ENCODE peak calls at places on chromosomes 7 and 10, in eight cellular contexts. G is OCI-LY7, N is fibroblast of lung, Y is epithelial cell of esophagus, X is AG04449, K is heart right ventricle, Q is lower lobe of right lung, P is upper lobe of right lung. R is an unnamed sample.

GRCh38 chr7:158263110-158263963 is 324.3 kb downstream of the PTPRN2 start:
- DNase-seq in K (no peak), G (no peak), Y (no peak), Q (peak), X (no peak), N (no peak), P (peak), R (no peak)

GRCh38 chr10:119776536-119776935 is 50.7 kb downstream of the INPP5F start:
- DNase-seq in X (no peak), K (no peak), N (peak), Q (no peak), Y (peak), G (no peak), P (no peak), R (no peak)

GRCh38 chr10:349081-349480 is 213.8 kb downstream of the ZMYND11 start:
- DNase-seq in G (no peak), Y (no peak), N (no peak), K (no peak), P (peak), Q (no peak), X (no peak), R (no peak)

GRCh38 chr10:106395061-106395749 is 769.3 kb downstream of the SORCS1 start:
- DNase-seq in Q (no peak), N (no peak), P (no peak), G (no peak), Y (peak), K (no peak), X (no peak), R (no peak)

GRCh38 chr7:91463330-91463729 is 199.1 kb downstream of the FZD1 start:
- DNase-seq in X (no peak), Y (no peak), K (no peak), G (no peak), P (no peak), Q (no peak), N (no peak), R (no peak)

GRCh38 chr7:50650057-50650664 is 85.0 kb upstream of the DDC start:
- DNase-seq in P (peak), G (no peak), Y (peak), K (no peak), N (no peak), Q (no peak), X (no peak), R (no peak)

GRCh38 chr7:79979437-79979836 is 155.2 kb upstream of the GNAI1 start:
- DNase-seq in X (no peak), Q (no peak), P (no peak), K (no peak), Y (no peak), G (no peak), N (peak), R (no peak)

GRCh38 chr7:99740573-99741437 is 5.8 kb upstream of the CYP3A7 start:
- DNase-seq in Y (peak), X (peak), G (no peak), P (no peak), N (peak), Q (no peak), K (no peak), R (no peak)

GRCh38 chr10:133258818-133259602 is 17.7 kb downstream of the ADAM8 start:
- DNase-seq in X (peak), G (no peak), N (peak), P (peak), Q (peak), Y (peak), K (peak), R (peak)

GRCh38 chr10:58385784-58386112 is 538 bp downstream of the TFAM start:
- DNase-seq in P (peak), K (no peak), Q (peak), Y (peak), X (no peak), N (peak), G (peak), R (peak)

GRCh38 chr10:58384999-58385783 is at the start of gene TFAM:
- DNase-seq in Y (peak), G (peak), Q (peak), K (peak), N (peak), P (peak), X (peak), R (peak)

GRCh38 chr10:58382489-58382995 is 2.7 kb upstream of the TFAM start:
- DNase-seq in G (no peak), Y (no peak), X (no peak), K (no peak), N (no peak), Q (no peak), P (no peak), R (no peak)

GRCh38 chr10:58384536-58384998 is 643 bp upstream of the TFAM start:
- DNase-seq in X (no peak), K (no peak), Y (no peak), N (no peak), G (no peak), Q (no peak), P (no peak), R (no peak)

DNA sequence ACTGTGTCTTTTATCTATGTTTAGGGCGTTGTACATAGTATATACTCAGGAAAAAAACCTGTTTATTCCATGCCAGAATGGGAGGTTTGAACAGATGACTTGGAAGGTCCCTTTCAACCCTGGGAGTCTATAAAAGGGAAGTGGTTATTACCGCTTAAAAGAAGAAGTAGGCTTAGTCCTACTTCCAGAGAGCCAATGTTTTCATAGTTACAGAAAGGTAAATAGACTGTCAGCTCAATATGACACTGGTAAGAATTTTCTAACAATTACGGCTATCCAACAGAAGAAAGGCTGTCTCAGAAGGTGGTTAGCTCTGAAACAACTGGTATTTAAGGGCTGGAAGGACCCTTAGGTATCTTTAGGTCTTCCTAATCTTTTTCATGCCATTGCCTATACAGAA is 1.1 kb upstream of the TFAM start:
- DNase-seq in K (no peak), N (no peak), P (no peak), Q (no peak), Y (no peak), G (peak), X (no peak), R (no peak)
- H3K4me3 ChIP-seq in K (peak), N (peak), P (peak), Q (peak), Y (peak), G (peak), X (no peak), R (peak)

GRCh38 chr10:93992400-93993030 is 1.2 kb upstream of the PLCE1 start:
- DNase-seq in Q (no peak), K (no peak), P (no peak), Y (no peak), G (no peak), N (peak), X (no peak), R (no peak)
- TF ChIP-seq CTCF in Q (no peak), K (no peak), P (no peak), Y (peak), G (no peak), N (peak), X (peak), R (peak)

DNA sequence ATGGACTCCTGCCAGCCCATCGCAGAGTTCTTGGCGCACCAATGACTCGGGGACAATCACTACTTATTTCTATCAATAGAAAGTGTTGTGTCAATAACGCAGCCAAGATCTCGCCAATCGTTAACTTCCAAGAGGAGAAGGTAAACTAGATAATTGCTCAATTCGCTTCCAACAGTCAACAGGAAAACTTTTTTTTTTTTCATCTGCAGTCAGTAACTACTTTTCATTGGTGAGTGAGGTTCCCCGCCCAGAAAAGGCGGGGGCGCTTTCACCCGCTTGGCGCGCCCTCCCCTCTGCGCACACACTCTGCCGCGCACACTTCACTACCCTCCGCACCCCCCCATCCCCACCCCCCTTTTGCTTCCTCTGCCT is at the start of gene FEZF1:
- DNase-seq in X (no peak), Y (no peak), N (no peak), P (no peak), K (no peak), G (no peak), Q (peak), R (no peak)
- H3K4me3 ChIP-seq in X (no peak), Y (no peak), N (peak), P (peak), K (peak), G (no peak), Q (peak), R (no peak)

DNA sequence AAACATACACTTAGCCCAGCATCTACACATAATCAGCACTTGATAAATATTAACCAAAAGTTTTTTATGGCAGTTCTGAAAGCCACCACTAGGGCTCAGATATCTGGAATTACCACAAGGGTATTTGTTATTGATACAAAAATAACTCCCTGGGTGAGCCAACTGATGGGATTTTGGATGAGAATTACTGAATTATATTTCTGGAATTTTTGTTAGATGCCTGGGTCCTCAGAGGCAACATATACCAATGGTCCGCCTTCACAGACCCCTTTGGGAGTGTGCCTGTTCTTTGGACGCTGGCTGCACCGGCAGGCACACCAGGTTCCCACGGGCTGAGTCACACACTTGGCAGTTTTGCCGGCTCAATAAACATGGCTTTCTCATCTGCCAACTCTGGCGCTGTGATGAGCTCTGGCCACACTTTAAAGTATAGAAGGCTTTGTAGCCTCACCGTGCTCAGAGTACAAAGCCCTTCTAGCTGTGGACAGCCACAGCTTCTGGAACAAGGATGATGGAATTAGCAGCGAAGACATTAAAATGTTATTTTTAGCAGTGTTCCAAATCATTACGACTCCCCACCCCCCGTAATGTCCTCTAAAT is 24.5 kb upstream of the EEPD1 start:
- DNase-seq in G (peak), K (peak), X (peak), P (no peak), Q (peak), Y (peak), N (peak), R (peak)
- TF ChIP-seq CTCF in G (peak), K (peak), X (peak), P (peak), Q (peak), Y (peak), N (peak), R (peak)

DNA sequence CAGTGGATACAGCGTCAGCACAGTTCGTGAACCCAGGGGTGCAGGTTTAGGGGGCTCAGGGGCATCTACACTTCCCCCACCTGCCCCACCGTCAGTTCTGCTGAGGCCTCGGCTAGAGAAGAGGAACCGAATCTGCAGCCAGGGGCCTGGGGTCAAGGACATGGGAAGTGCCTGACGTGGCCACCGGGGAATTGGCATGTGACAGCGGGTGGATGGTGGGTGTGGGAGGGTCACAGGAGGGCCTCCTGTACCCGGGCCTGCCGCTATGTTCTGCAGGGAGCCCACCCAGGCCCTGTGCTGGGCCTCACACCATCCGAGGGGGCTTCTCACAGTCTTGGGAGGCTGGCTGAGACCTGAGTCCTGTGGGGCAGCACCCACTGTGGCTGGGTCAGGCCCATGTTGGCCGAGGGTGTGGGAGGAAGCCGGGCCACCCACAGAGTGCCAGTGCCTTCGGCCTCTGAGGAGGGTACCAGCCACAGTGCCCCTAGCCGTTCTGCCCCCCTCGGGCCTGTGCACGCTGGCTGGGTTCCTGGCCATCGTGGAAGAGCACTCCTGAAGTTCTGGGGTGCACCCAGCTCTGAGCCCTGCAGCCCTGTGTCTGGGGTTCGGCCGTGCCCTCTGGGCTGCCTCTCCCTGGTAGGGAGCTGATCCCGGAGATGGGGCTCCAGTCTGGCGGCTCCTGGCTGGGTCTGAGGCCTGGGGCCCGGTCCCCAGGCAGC is 5.9 kb downstream of the TTYH3 start:
- DNase-seq in Y (no peak), X (no peak), P (peak), G (peak), Q (peak), K (peak), N (no peak), R (peak)
- H3K4me3 ChIP-seq in Y (no peak), X (peak), P (no peak), G (no peak), Q (peak), K (no peak), N (no peak), R (no peak)

GRCh38 chr7:36937754-36938551 is 213.7 kb upstream of the AOAH start:
- DNase-seq in G (no peak), Y (no peak), N (no peak), Q (no peak), P (no peak), K (no peak), X (no peak), R (no peak)
- TF ChIP-seq CTCF in G (peak), Y (peak), N (no peak), Q (no peak), P (no peak), K (no peak), X (no peak), R (no peak)

GRCh38 chr10:86376852-86377796 is 10.5 kb upstream of the GRID1 start:
- DNase-seq in X (no peak), P (peak), K (peak), Q (peak), Y (peak), G (peak), N (peak), R (peak)
- H3K4me3 ChIP-seq in X (peak), P (no peak), K (peak), Q (peak), Y (no peak), G (no peak), N (peak), R (peak)

DNA sequence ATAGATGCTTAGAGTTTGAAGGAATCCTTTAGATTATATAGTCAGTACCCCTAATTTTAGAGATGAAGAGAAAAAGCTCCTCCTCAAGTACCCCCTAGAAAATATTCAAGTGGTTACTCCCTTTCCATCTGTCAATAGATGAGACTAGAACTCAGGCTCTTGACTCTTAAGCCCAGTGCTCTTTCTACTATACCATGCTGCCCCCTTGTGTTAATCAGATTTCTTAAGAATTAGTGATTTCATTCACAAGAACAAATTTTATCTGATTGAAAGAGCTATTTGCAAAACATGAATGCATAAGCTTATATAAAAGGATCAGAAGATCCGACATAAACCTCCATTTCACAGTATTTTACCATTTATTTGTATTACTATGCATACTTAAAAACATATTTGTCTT is 179.3 kb downstream of the TFEC start:
- DNase-seq in N (peak), G (peak), P (no peak), K (no peak), Q (no peak), Y (peak), X (no peak), R (no peak)
- TF ChIP-seq CTCF in N (peak), G (peak), P (peak), K (no peak), Q (peak), Y (peak), X (peak), R (no peak)

GRCh38 chr7:16420649-16421332 is 547 bp downstream of the CRPPA start:
- DNase-seq in N (peak), G (no peak), Y (peak), P (peak), Q (peak), X (no peak), K (peak), R (peak)

GRCh38 chr7:16419126-16419525 is 2.2 kb downstream of the CRPPA start:
- DNase-seq in Q (no peak), K (no peak), N (no peak), G (no peak), P (no peak), X (no peak), Y (no peak), R (no peak)

GRCh38 chr7:16421333-16422099 is at the start of gene CRPPA:
- DNase-seq in G (no peak), K (peak), X (no peak), P (peak), Q (peak), Y (peak), N (peak), R (no peak)

GRCh38 chr7:16420329-16420648 is 1.0 kb downstream of the CRPPA start:
- DNase-seq in K (no peak), Y (no peak), Q (no peak), N (no peak), X (no peak), P (no peak), G (no peak), R (no peak)

DNA sequence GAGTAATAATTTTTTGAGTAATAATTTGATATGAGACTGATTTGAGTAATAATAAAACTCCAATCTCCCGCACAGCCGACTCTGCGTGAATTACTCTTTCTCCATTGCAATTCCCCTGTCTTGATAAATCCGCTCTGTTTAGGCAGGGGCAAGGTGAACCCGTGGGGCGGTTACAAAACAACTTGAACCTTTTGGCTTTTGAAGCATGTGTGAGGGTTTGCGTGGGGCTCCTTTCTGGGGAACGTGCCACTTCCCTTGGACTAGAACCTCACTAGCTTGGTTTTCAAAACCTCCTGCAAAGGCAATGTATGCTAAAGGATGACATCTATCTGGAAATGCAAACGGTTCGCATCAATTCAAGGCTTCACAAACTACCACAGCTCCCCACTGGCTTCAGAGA is 1.5 kb downstream of the CRPPA start:
- DNase-seq in P (no peak), G (no peak), Q (no peak), X (no peak), K (no peak), Y (no peak), N (no peak), R (no peak)
- H3K4me3 ChIP-seq in P (peak), G (no peak), Q (peak), X (no peak), K (peak), Y (peak), N (peak), R (no peak)

R was measured in uterus.